ENCODE peak calls at places on chromosome 18, in ten cellular contexts. F is endothelial cell of umbilical vein, A is heart left ventricle, R is tibial nerve, O is adrenal gland, G is breast epithelium, X is ovary, Y is A549, Q is H54, T is stomach. W is an unnamed sample.

GRCh38 chr18:53018791-53019190 is 678.8 kb downstream of the DCC start:
- DNase-seq in F (no peak), A (no peak), R (no peak), O (no peak), G (no peak), X (no peak), Y (no peak), Q (no peak), T (no peak), W (no peak)

GRCh38 chr18:80197490-80197889 is 49.8 kb downstream of the PARD6G start:
- DNase-seq in F (no peak), A (no peak), R (no peak), O (no peak), G (no peak), X (no peak), Y (no peak), Q (no peak), T (no peak), W (no peak)

GRCh38 chr18:31146809-31147208 is 15.8 kb downstream of the DSC1 start:
- DNase-seq in F (no peak), A (no peak), R (no peak), O (no peak), G (no peak), X (no peak), Y (no peak), Q (no peak), T (no peak), W (no peak)

GRCh38 chr18:36378194-36378593 is 80.7 kb downstream of the FHOD3 start:
- DNase-seq in F (no peak), A (no peak), R (no peak), O (no peak), G (no peak), X (no peak), Y (no peak), Q (no peak), T (no peak), W (no peak)

GRCh38 chr18:6021341-6022088 is 126.2 kb upstream of the TMEM200C start:
- DNase-seq in F (no peak), A (no peak), R (no peak), O (no peak), G (no peak), X (no peak), Y (no peak), Q (no peak), T (no peak), W (no peak)

GRCh38 chr18:55497825-55498403 is 90.1 kb downstream of the TCF4 start:
- DNase-seq in F (no peak), A (no peak), R (no peak), O (no peak), G (no peak), X (no peak), Y (no peak), Q (no peak), T (no peak), W (no peak)

GRCh38 chr18:59055345-59056032 is 84.2 kb upstream of the SEC11C start:
- DNase-seq in F (no peak), A (no peak), R (no peak), O (no peak), G (no peak), X (no peak), Y (no peak), Q (no peak), T (no peak), W (no peak)

GRCh38 chr18:79769698-79770500 is 27.8 kb upstream of the KCNG2 start:
- DNase-seq in F (no peak), A (no peak), R (no peak), O (no peak), G (no peak), X (no peak), Y (no peak), Q (no peak), T (no peak), W (no peak)

GRCh38 chr18:21706386-21706865 is 1.9 kb upstream of the ABHD3 start:
- DNase-seq in F (no peak), A (no peak), R (no peak), O (no peak), G (no peak), X (no peak), Y (no peak), Q (no peak), T (no peak), W (no peak)

GRCh38 chr18:63314062-63314790 is 5.3 kb downstream of the BCL2 start:
- DNase-seq in F (no peak), A (no peak), R (no peak), O (no peak), G (no peak), X (no peak), Y (no peak), Q (no peak), T (no peak), W (no peak)

GRCh38 chr18:58581265-58581664 is 47.6 kb downstream of the ALPK2 start:
- DNase-seq in F (no peak), A (no peak), R (no peak), O (no peak), G (no peak), X (no peak), Y (peak), Q (no peak), T (no peak), W (no peak)

GRCh38 chr18:10085405-10085804 is 171.6 kb downstream of the VAPA start:
- DNase-seq in F (no peak), A (no peak), R (no peak), O (no peak), G (no peak), X (no peak), Y (no peak), Q (no peak), T (no peak), W (no peak)

GRCh38 chr18:78390348-78390929 is 589.2 kb upstream of the SALL3 start:
- DNase-seq in F (no peak), A (no peak), R (no peak), O (no peak), G (no peak), X (no peak), Y (no peak), Q (no peak), T (no peak), W (no peak)

GRCh38 chr18:58748899-58749595 is 77.8 kb downstream of the MALT1 start:
- DNase-seq in F (no peak), A (no peak), R (no peak), O (no peak), G (no peak), X (no peak), Y (no peak), Q (no peak), T (no peak), W (no peak)

GRCh38 chr18:5627756-5628511 is 84.1 kb upstream of the EPB41L3 start:
- DNase-seq in F (peak), A (peak), R (no peak), O (no peak), G (no peak), X (no peak), Y (no peak), Q (no peak), T (no peak), W (no peak)

GRCh38 chr18:74146756-74147155 is 878 bp downstream of the FBXO15 start:
- DNase-seq in F (no peak), A (no peak), R (no peak), O (no peak), G (no peak), X (no peak), Y (no peak), Q (no peak), T (no peak), W (no peak)

GRCh38 chr18:48409591-48410094 is 460 bp upstream of the ZBTB7C start:
- DNase-seq in F (peak), A (peak), R (no peak), O (peak), G (no peak), X (peak), Y (no peak), Q (no peak), T (no peak), W (no peak)

GRCh38 chr18:47175895-47176575 is at the start of gene IER3IP1:
- DNase-seq in F (peak), A (peak), R (peak), O (peak), G (peak), X (peak), Y (peak), Q (peak), T (peak), W (peak)
- TF ChIP-seq POLR2A in F (peak), A (peak), R (no peak), O (peak), G (no peak), X (peak), Y (peak), Q (peak), T (no peak), W (peak)

GRCh38 chr18:13614701-13615288 is 111.6 kb downstream of the FAM210A start:
- DNase-seq in F (no peak), A (no peak), R (no peak), O (peak), G (no peak), X (no peak), Y (no peak), Q (no peak), T (no peak), W (no peak)
- TF ChIP-seq POLR2A in F (no peak), A (no peak), R (no peak), O (no peak), G (no peak), X (no peak), Y (no peak), Q (no peak), T (no peak), W (peak)

GRCh38 chr18:27856839-27857238 is 320.1 kb downstream of the CDH2 start:
- DNase-seq in F (no peak), A (no peak), R (no peak), O (no peak), G (no peak), X (no peak), Y (no peak), Q (no peak), T (no peak), W (no peak)
- TF ChIP-seq POLR2A in F (no peak), A (no peak), R (no peak), O (no peak), G (no peak), X (no peak), Y (no peak), Q (no peak), T (no peak), W (no peak)

DNA sequence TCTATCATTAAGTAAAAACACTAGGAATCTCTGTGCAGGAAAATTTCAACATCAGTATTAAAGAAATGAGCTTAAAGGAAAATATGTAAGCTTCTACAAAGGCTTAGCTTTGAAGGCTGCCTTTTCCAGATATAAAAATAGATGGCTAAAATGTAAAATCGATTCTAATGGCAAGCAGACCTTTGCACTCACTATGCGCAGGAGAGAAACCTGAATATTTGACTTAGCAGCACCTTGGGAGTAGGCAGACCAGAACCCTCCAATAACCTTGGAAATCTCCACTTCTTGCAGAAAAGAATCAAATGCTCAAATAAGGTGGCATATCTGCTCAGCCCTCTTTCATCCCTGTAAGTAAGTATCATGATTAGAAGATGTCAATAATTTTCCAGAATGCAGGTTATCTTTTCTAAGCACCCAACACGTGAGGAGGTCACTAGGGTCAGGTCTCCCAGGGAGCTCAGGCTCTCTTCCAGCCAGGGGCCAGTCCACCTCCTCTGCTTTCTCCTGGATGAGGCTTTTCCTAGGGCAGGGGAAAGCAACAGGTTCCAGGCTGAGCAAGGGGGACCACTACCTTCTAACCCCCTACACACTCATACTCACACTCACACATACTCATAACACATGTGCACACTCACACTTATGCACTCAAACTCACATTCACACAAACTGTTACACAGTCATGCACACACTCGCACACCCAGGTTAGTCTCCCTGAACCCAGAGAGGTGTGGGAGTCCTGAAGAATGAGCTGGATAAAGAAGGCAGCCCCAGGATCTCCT is 3.8 kb downstream of the PIEZO2 start:
- DNase-seq in F (no peak), A (no peak), R (no peak), O (no peak), G (no peak), X (no peak), Y (no peak), Q (no peak), T (no peak), W (no peak)
- TF ChIP-seq POLR2A in F (no peak), A (no peak), R (no peak), O (no peak), G (no peak), X (no peak), Y (no peak), Q (no peak), T (no peak), W (no peak)

GRCh38 chr18:25650201-25650941 is 298.4 kb upstream of the ZNF521 start:
- DNase-seq in F (peak), A (no peak), R (no peak), O (no peak), G (no peak), X (no peak), Y (no peak), Q (no peak), T (no peak), W (no peak)

GRCh38 chr18:25646971-25647370 is 295.0 kb upstream of the ZNF521 start:
- DNase-seq in F (no peak), A (no peak), R (no peak), O (no peak), G (no peak), X (no peak), Y (no peak), Q (no peak), T (no peak), W (no peak)

GRCh38 chr18:25651553-25651952 is 299.6 kb upstream of the ZNF521 start:
- DNase-seq in F (no peak), A (no peak), R (no peak), O (no peak), G (no peak), X (no peak), Y (no peak), Q (no peak), T (no peak), W (no peak)

GRCh38 chr18:25648724-25649260 is 296.8 kb upstream of the ZNF521 start:
- DNase-seq in F (no peak), A (no peak), R (no peak), O (no peak), G (no peak), X (no peak), Y (no peak), Q (no peak), T (no peak), W (no peak)

DNA sequence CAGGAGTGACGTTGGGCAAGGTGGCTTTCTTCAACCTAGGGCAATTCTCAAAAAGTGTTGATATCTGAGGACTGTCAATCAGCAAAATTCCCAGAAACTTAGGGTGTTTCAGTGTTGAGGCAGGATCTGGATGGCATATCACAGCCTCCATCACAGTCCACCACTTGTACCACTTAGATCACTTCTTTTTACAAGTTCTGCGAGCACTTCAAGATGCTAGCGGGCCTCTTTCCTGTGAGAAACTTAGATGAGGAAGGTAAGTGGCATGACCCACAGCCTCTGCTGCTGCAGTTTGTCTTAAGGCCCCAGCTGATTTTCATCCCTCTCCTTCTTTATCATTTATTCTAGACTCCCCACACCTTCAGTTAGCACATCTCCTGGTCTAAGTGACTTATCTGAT is 295.4 kb upstream of the ZNF521 start:
- DNase-seq in F (no peak), A (no peak), R (no peak), O (no peak), G (no peak), X (no peak), Y (no peak), Q (no peak), T (no peak), W (no peak)
- TF ChIP-seq POLR2A in F (no peak), A (no peak), R (no peak), O (no peak), G (no peak), X (no peak), Y (no peak), Q (no peak), T (no peak), W (no peak)

DNA sequence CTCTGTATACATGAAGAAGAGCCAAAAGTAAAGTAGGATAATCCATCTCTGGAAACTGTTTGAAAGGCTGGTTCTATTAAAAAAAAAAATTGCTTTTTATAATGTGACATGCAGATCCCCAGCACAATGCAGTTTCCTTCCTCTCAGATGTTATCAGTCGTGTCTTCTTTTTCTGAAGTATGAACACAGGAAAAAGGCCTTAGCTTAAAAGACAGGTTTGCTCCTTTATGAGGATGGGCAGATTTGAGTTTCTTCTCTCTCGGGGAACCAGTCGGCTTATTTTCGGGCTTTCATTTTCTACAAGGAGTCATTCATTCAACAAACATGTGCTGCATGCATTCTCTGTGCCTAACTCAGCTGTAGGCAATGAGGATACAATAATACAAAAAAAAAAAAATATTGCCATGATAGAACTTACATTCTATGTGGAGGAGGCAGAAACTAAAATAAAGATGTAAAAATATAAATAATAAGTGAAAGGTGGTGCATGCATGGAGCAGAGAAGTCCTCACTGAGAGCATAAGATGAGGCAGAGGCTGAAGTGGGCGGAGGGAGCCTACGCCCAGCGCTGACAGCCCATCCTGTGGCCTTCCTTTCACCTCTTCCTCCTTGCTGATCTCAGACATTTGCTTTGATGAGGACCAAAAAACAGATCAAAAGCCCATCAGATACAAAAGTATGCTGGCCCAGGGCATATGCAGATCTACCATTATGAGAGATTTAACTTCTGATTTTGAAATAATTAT is at the start of gene CD226:
- DNase-seq in F (no peak), A (no peak), R (no peak), O (no peak), G (no peak), X (no peak), Y (no peak), Q (no peak), T (no peak), W (no peak)
- TF ChIP-seq POLR2A in F (no peak), A (no peak), R (no peak), O (no peak), G (no peak), X (no peak), Y (no peak), Q (no peak), T (no peak), W (peak)